ENCODE peak calls at places on chromosomes 1 and 21, in six cellular contexts. P is sigmoid colon, V is tibial artery, O is mesenchymal stem cell, X is BJ, B is uterus. T is an unnamed sample. For H3K36me3, the result is how much of the 10 kb centered on the place peaks cover.

GRCh38 chr1:158285756-158286241 is 3.9 kb upstream of the CD1C start:
- DNase-seq in P (peak), O (no peak), B (no peak), X (no peak), V (peak), T (no peak)

GRCh38 chr1:2378956-2379732 is 12.2 kb downstream of the MORN1 start:
- DNase-seq in O (no peak), P (peak), X (no peak), V (no peak), B (no peak), T (peak)

GRCh38 chr1:55520861-55521260 is 305.7 kb upstream of the USP24 start:
- DNase-seq in O (no peak), P (no peak), X (no peak), V (no peak), B (no peak), T (no peak)

GRCh38 chr1:78003882-78004718 is 639 bp upstream of the DNAJB4 start:
- DNase-seq in P (peak), X (peak), O (peak), B (peak), V (peak), T (peak)

GRCh38 chr21:29297483-29298347 is 1.0 kb upstream of the BACH1 start:
- DNase-seq in B (no peak), X (no peak), O (no peak), P (no peak), V (no peak), T (no peak)

GRCh38 chr1:44616991-44617702 is 57.1 kb downstream of the TMEM53 start:
- DNase-seq in V (no peak), X (no peak), O (peak), P (peak), B (peak), T (peak)

GRCh38 chr1:70392626-70393025 is 18.4 kb upstream of the CTH start:
- DNase-seq in V (no peak), O (no peak), X (no peak), P (no peak), B (no peak), T (no peak)

GRCh38 chr1:19765623-19766022 is 34.1 kb downstream of the TMCO4 start:
- DNase-seq in V (no peak), X (peak), O (peak), B (no peak), P (no peak), T (peak)

GRCh38 chr1:204287466-204287881 is 72.3 kb downstream of the PLEKHA6 start:
- DNase-seq in B (no peak), P (no peak), O (no peak), X (no peak), V (no peak), T (no peak)

GRCh38 chr1:181140398-181140797 is 51.9 kb downstream of the IER5 start:
- DNase-seq in B (no peak), O (no peak), V (no peak), X (no peak), P (peak), T (no peak)

GRCh38 chr1:201708085-201708512 is 120.9 kb upstream of the IPO9 start:
- DNase-seq in P (peak), B (peak), V (no peak), X (peak), O (peak), T (peak)

GRCh38 chr1:16115468-16116363 is 40.2 kb downstream of the EPHA2 start:
- DNase-seq in V (no peak), B (no peak), P (no peak), X (no peak), O (no peak), T (peak)

GRCh38 chr1:228099331-228099732 is 3.8 kb downstream of the C1orf35 start:
- DNase-seq in X (no peak), O (no peak), B (no peak), P (peak), V (no peak), T (no peak)

GRCh38 chr1:54254055-54254454 is 54.1 kb downstream of the MRPL37 start:
- DNase-seq in O (no peak), B (peak), V (no peak), P (no peak), X (no peak), T (no peak)

GRCh38 chr21:23534833-23535232 is 2072.4 kb downstream of the MRPL39 start:
- DNase-seq in V (no peak), B (no peak), P (no peak), X (no peak), O (no peak), T (no peak)

GRCh38 chr1:156638189-156638588 is 3.7 kb upstream of the BCAN start:
- DNase-seq in P (no peak), O (no peak), V (no peak), B (no peak), X (no peak), T (no peak)

GRCh38 chr1:58649555-58649954 is 50.3 kb downstream of the MYSM1 start:
- DNase-seq in X (no peak), P (no peak), O (no peak), B (no peak), V (no peak), T (no peak)

GRCh38 chr1:5367306-5367705 is 624.9 kb downstream of the NPHP4 start:
- DNase-seq in V (no peak), X (no peak), P (peak), O (no peak), B (no peak), T (no peak)

GRCh38 chr1:76268341-76268740 is 193.8 kb downstream of the ST6GALNAC3 start:
- DNase-seq in O (no peak), X (no peak), V (no peak), B (no peak), P (no peak), T (no peak)

GRCh38 chr1:111736548-111737215 is 2.5 kb downstream of the INKA2 start:
- DNase-seq in P (no peak), B (peak), X (no peak), V (no peak), O (no peak), T (no peak)

GRCh38 chr1:94734963-94735899 is 84.9 kb upstream of the SLC44A3 start:
- DNase-seq in O (peak), P (no peak), B (peak), V (no peak), X (peak), T (peak)

GRCh38 chr1:59043796-59044195 is 253.1 kb upstream of the FGGY start:
- DNase-seq in X (peak), V (peak), B (peak), P (peak), O (peak), T (peak)

GRCh38 chr1:15154480-15155036 is 1.0 kb downstream of the TMEM51 start:
- DNase-seq in V (no peak), P (peak), O (peak), X (no peak), B (peak), T (peak)

GRCh38 chr1:24553931-24554330 is 2.0 kb upstream of the NCMAP start:
- DNase-seq in V (no peak), O (no peak), P (no peak), X (no peak), B (no peak), T (no peak)

GRCh38 chr1:71557138-71557537 is 476.3 kb upstream of the ZRANB2 start:
- DNase-seq in P (no peak), O (no peak), B (no peak), V (no peak), X (no peak), T (no peak)

GRCh38 chr1:225462714-225463574 is 35.1 kb upstream of the LBR start:
- DNase-seq in X (no peak), O (no peak), P (peak), B (peak), V (no peak), T (peak)

GRCh38 chr1:157157481-157158190 is 19.4 kb upstream of the ETV3 start:
- DNase-seq in B (no peak), X (no peak), P (no peak), O (peak), V (no peak), T (no peak)

GRCh38 chr1:61403863-61404615 is 320.9 kb downstream of the TM2D1 start:
- DNase-seq in O (peak), P (no peak), X (no peak), V (no peak), B (no peak), T (no peak)

GRCh38 chr1:27719286-27720251 is 6.2 kb upstream of the FAM76A start:
- DNase-seq in B (no peak), X (no peak), V (no peak), O (peak), P (no peak), T (no peak)

GRCh38 chr1:197312163-197312562 is 44.1 kb downstream of the CRB1 start:
- DNase-seq in P (no peak), B (no peak), V (no peak), X (no peak), O (no peak), T (no peak)

GRCh38 chr1:222670110-222670509 is 42.2 kb downstream of the AIDA start:
- DNase-seq in V (no peak), O (no peak), X (no peak), P (no peak), B (no peak), T (no peak)
- H3K36me3 ChIP-seq in V (under half), O (under half), X (under half), P (half or more), B (under half), T (under half)

GRCh38 chr1:37946703-37947360 is at the start of gene INPP5B:
- DNase-seq in O (peak), B (peak), X (peak), P (peak), V (peak), T (peak)
- H3K36me3 ChIP-seq in O (under half), B (under half), X (under half), P (under half), V (under half), T (under half)

DNA sequence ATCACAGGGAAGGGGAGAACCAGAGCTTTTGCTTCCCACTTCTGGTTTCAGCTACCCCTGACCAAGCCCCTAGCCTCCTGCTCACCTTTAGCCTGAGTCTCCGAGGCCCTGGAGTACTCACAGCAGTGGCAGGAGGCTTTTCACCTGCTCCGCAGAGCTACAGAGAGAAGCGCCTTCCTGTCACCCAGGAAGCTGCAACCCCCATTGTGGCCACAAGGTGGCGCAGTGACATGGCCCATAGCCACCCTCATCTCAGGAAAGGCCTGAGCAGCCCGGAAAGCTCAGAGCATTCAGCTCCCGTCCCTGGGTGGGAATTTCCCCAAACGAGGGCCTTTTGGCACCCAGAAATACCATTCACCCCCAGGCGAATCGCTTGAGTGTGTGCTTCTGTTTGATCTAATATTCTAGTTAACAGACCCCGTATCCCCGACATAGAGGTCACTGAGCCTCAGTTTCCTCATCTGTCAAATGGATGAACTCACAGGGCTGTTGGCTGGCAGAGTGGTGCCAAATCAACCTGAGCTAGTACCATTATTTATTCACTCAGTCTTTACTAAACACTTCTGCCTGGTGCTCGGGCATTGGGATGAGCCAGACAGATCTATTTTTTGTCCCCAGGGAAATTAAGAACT is 25.3 kb downstream of the A3GALT2 start:
- DNase-seq in X (no peak), O (peak), V (peak), B (peak), P (peak), T (peak)
- H3K36me3 ChIP-seq in X (under half), O (half or more), V (under half), B (under half), P (under half), T (under half)

GRCh38 chr21:46319192-46319591 is 4.5 kb downstream of the C21orf58 start:
- DNase-seq in X (no peak), P (no peak), V (no peak), O (no peak), B (no peak), T (no peak)

GRCh38 chr21:46316708-46317324 is 6.9 kb downstream of the C21orf58 start:
- DNase-seq in B (no peak), X (no peak), O (no peak), P (no peak), V (no peak), T (no peak)

GRCh38 chr21:46320331-46320801 is 3.3 kb downstream of the C21orf58 start:
- DNase-seq in P (no peak), X (no peak), V (no peak), O (no peak), B (no peak), T (no peak)

GRCh38 chr21:46318464-46318845 is 5.2 kb downstream of the C21orf58 start:
- DNase-seq in X (no peak), B (no peak), P (no peak), V (no peak), O (no peak), T (no peak)

GRCh38 chr21:46317710-46318463 is 5.8 kb downstream of the C21orf58 start:
- DNase-seq in B (no peak), P (no peak), O (no peak), X (no peak), V (no peak), T (no peak)
- H3K36me3 ChIP-seq in B (under half), P (under half), O (under half), X (under half), V (under half), T (under half)

GRCh38 chr1:227038401-227038800 is 98.3 kb downstream of the COQ8A start:
- DNase-seq in V (no peak), P (no peak), O (no peak), X (no peak), B (no peak), T (no peak)

GRCh38 chr1:227035316-227035715 is 95.2 kb downstream of the COQ8A start:
- DNase-seq in X (no peak), O (no peak), P (no peak), V (no peak), B (no peak), T (no peak)

GRCh38 chr1:227037121-227037520 is 97.0 kb downstream of the COQ8A start:
- DNase-seq in O (no peak), X (no peak), P (no peak), V (no peak), B (no peak), T (no peak)

GRCh38 chr1:227032396-227032795 is 92.3 kb downstream of the COQ8A start:
- DNase-seq in P (no peak), O (no peak), V (no peak), B (no peak), X (no peak), T (no peak)

DNA sequence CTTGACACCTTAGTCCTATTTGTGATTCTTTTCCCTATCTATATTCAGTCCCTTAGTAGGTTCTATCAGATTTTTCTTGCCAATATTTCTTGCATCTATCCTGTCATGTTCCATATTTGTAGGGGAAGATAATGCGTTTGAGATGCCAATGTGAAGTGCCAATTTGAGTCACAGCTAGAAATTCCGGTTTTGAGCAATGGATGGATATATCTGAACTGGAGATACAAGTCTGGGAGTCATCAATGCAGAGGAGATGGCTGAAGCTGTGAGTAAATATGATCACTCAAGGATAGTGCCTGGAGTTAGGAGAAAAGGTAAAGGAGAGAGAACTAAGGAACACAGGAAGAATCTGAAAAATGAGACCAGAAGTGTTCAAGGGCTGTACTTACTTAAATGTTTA is 93.8 kb downstream of the COQ8A start:
- DNase-seq in O (no peak), B (no peak), P (no peak), X (no peak), V (no peak), T (no peak)
- H3K36me3 ChIP-seq in O (under half), B (under half), P (half or more), X (under half), V (under half), T (under half)

T was measured in aorta.